ENCODE peak calls at places on chromosomes 11 and 22, in ten cellular contexts. One of them, this sample, is unnamed. For H3K4me1, the result is how much of the 10 kb centered on the place peaks cover.

GRCh38 chr11:62069374-62069773 is 54.4 kb upstream of the INCENP start:
- DNase-seq in A549: no peak
- DNase-seq in SK-N-SH: no peak
- DNase-seq in transverse colon: no peak
- DNase-seq in upper lobe of left lung: no peak
- DNase-seq in ovary: no peak
- DNase-seq in tibial nerve: no peak
- DNase-seq in sigmoid colon: peak
- DNase-seq in esophagus muscularis mucosa: no peak
- DNase-seq in K562: no peak
- DNase-seq in this sample: no peak

GRCh38 chr22:21963286-21963685 is 10.6 kb upstream of the PPM1F start:
- DNase-seq in A549: no peak
- DNase-seq in SK-N-SH: no peak
- DNase-seq in transverse colon: no peak
- DNase-seq in upper lobe of left lung: no peak
- DNase-seq in ovary: no peak
- DNase-seq in tibial nerve: no peak
- DNase-seq in sigmoid colon: no peak
- DNase-seq in esophagus muscularis mucosa: no peak
- DNase-seq in K562: no peak
- DNase-seq in this sample: no peak

GRCh38 chr11:100545970-100546369 is 141.1 kb upstream of the ARHGAP42 start:
- DNase-seq in A549: no peak
- DNase-seq in SK-N-SH: no peak
- DNase-seq in transverse colon: no peak
- DNase-seq in upper lobe of left lung: no peak
- DNase-seq in ovary: no peak
- DNase-seq in tibial nerve: no peak
- DNase-seq in sigmoid colon: no peak
- DNase-seq in esophagus muscularis mucosa: no peak
- DNase-seq in K562: no peak
- DNase-seq in this sample: no peak

GRCh38 chr22:45009881-45010531 is at the start of gene PHF21B:
- DNase-seq in A549: peak
- DNase-seq in SK-N-SH: peak
- DNase-seq in transverse colon: no peak
- DNase-seq in upper lobe of left lung: no peak
- DNase-seq in ovary: peak
- DNase-seq in tibial nerve: no peak
- DNase-seq in sigmoid colon: peak
- DNase-seq in esophagus muscularis mucosa: no peak
- DNase-seq in K562: peak
- DNase-seq in this sample: peak

GRCh38 chr11:133897331-133897650 is 52.0 kb upstream of the SPATA19 start:
- DNase-seq in A549: no peak
- DNase-seq in SK-N-SH: no peak
- DNase-seq in transverse colon: no peak
- DNase-seq in upper lobe of left lung: no peak
- DNase-seq in ovary: no peak
- DNase-seq in tibial nerve: no peak
- DNase-seq in sigmoid colon: peak
- DNase-seq in esophagus muscularis mucosa: no peak
- DNase-seq in K562: no peak
- DNase-seq in this sample: no peak

GRCh38 chr11:101446238-101446637 is 137.6 kb downstream of the TRPC6 start:
- DNase-seq in A549: no peak
- DNase-seq in SK-N-SH: no peak
- DNase-seq in transverse colon: no peak
- DNase-seq in upper lobe of left lung: no peak
- DNase-seq in ovary: no peak
- DNase-seq in tibial nerve: no peak
- DNase-seq in sigmoid colon: no peak
- DNase-seq in esophagus muscularis mucosa: no peak
- DNase-seq in K562: no peak
- DNase-seq in this sample: no peak

GRCh38 chr22:23300476-23300875 is 120.2 kb downstream of the BCR start:
- DNase-seq in A549: no peak
- DNase-seq in SK-N-SH: no peak
- DNase-seq in transverse colon: no peak
- DNase-seq in upper lobe of left lung: no peak
- DNase-seq in ovary: no peak
- DNase-seq in tibial nerve: no peak
- DNase-seq in sigmoid colon: no peak
- DNase-seq in esophagus muscularis mucosa: no peak
- DNase-seq in K562: no peak
- DNase-seq in this sample: no peak

GRCh38 chr11:15655552-15655951 is 540.8 kb downstream of the INSC start:
- DNase-seq in A549: no peak
- DNase-seq in SK-N-SH: no peak
- DNase-seq in transverse colon: peak
- DNase-seq in upper lobe of left lung: no peak
- DNase-seq in ovary: no peak
- DNase-seq in tibial nerve: no peak
- DNase-seq in sigmoid colon: no peak
- DNase-seq in esophagus muscularis mucosa: no peak
- DNase-seq in K562: no peak
- DNase-seq in this sample: no peak

GRCh38 chr22:22584722-22585121 is 25.7 kb upstream of the PRAME start:
- DNase-seq in A549: no peak
- DNase-seq in SK-N-SH: no peak
- DNase-seq in transverse colon: no peak
- DNase-seq in upper lobe of left lung: no peak
- DNase-seq in ovary: no peak
- DNase-seq in tibial nerve: no peak
- DNase-seq in sigmoid colon: no peak
- DNase-seq in esophagus muscularis mucosa: no peak
- DNase-seq in K562: no peak
- DNase-seq in this sample: no peak

GRCh38 chr11:12118940-12119339 is 8.6 kb downstream of the MICAL2 start:
- DNase-seq in A549: no peak
- DNase-seq in SK-N-SH: no peak
- DNase-seq in transverse colon: no peak
- DNase-seq in upper lobe of left lung: no peak
- DNase-seq in ovary: peak
- DNase-seq in tibial nerve: no peak
- DNase-seq in sigmoid colon: peak
- DNase-seq in esophagus muscularis mucosa: no peak
- DNase-seq in K562: no peak
- DNase-seq in this sample: no peak

GRCh38 chr11:112790286-112790685 is 170.9 kb upstream of the NCAM1 start:
- DNase-seq in A549: no peak
- DNase-seq in SK-N-SH: no peak
- DNase-seq in transverse colon: no peak
- DNase-seq in upper lobe of left lung: no peak
- DNase-seq in ovary: no peak
- DNase-seq in tibial nerve: no peak
- DNase-seq in sigmoid colon: no peak
- DNase-seq in esophagus muscularis mucosa: no peak
- DNase-seq in K562: no peak
- DNase-seq in this sample: no peak

GRCh38 chr11:9950462-9950861 is 286.6 kb downstream of the SWAP70 start:
- DNase-seq in A549: no peak
- DNase-seq in SK-N-SH: no peak
- DNase-seq in transverse colon: no peak
- DNase-seq in upper lobe of left lung: no peak
- DNase-seq in ovary: no peak
- DNase-seq in tibial nerve: no peak
- DNase-seq in sigmoid colon: no peak
- DNase-seq in esophagus muscularis mucosa: no peak
- DNase-seq in K562: no peak
- DNase-seq in this sample: no peak
- H3K4me1 ChIP-seq in A549: under half
- H3K4me1 ChIP-seq in SK-N-SH: under half
- H3K4me1 ChIP-seq in transverse colon: under half
- H3K4me1 ChIP-seq in upper lobe of left lung: under half
- H3K4me1 ChIP-seq in ovary: under half
- H3K4me1 ChIP-seq in tibial nerve: under half
- H3K4me1 ChIP-seq in sigmoid colon: under half
- H3K4me1 ChIP-seq in esophagus muscularis mucosa: under half
- H3K4me1 ChIP-seq in K562: under half
- H3K4me1 ChIP-seq in this sample: under half

DNA sequence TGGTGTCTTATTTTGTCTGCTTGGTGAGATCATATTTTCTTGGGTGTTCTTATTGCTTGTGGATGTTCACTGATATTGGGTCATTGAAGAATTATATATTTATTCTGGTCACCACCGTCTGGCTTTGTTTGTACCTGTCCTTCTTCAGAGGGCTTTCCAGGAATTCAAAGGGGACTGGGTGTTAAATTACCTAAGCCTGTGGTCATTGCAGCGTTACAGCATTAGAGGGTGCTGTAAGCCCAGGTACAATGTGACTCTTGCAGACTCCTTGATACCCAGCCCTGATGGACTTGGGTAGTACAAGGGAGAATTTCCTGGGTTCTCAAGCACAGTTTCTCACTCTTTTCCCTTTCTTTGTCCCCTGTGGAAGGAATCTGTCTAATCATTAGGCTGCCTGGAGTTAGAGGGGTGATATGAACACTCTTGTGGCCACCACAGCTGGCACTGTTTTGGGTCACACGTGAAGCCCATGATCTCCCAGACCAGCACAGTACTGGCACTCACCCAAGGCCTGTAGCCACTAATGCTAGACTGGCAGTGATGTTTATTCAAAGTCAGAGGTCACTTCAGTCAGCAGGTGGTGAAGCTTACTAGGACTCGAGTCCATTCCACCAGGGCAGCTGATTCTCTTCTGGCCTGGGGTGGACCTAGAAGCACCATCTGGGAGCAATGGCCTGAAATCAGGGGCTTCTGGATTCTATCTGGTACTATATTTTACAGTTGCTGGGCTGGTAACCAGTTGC is 56.1 kb upstream of the NARS2 start:
- DNase-seq in A549: no peak
- DNase-seq in SK-N-SH: no peak
- DNase-seq in transverse colon: no peak
- DNase-seq in upper lobe of left lung: no peak
- DNase-seq in ovary: no peak
- DNase-seq in tibial nerve: no peak
- DNase-seq in sigmoid colon: no peak
- DNase-seq in esophagus muscularis mucosa: no peak
- DNase-seq in K562: no peak
- DNase-seq in this sample: no peak
- TF ChIP-seq EP300 in A549: no peak
- TF ChIP-seq EP300 in SK-N-SH: no peak
- TF ChIP-seq EP300 in transverse colon: no peak
- TF ChIP-seq EP300 in upper lobe of left lung: no peak
- TF ChIP-seq EP300 in ovary: no peak
- TF ChIP-seq EP300 in tibial nerve: no peak
- TF ChIP-seq EP300 in sigmoid colon: no peak
- TF ChIP-seq EP300 in esophagus muscularis mucosa: no peak
- TF ChIP-seq EP300 in K562: no peak
- TF ChIP-seq EP300 in this sample: no peak

GRCh38 chr11:95776859-95777258 is 12.7 kb downstream of the FAM76B start:
- DNase-seq in A549: no peak
- DNase-seq in SK-N-SH: no peak
- DNase-seq in transverse colon: no peak
- DNase-seq in upper lobe of left lung: no peak
- DNase-seq in ovary: no peak
- DNase-seq in tibial nerve: no peak
- DNase-seq in sigmoid colon: no peak
- DNase-seq in esophagus muscularis mucosa: no peak
- DNase-seq in K562: no peak
- DNase-seq in this sample: no peak
- H3K27ac ChIP-seq in A549: no peak
- H3K27ac ChIP-seq in SK-N-SH: no peak
- H3K27ac ChIP-seq in transverse colon: no peak
- H3K27ac ChIP-seq in upper lobe of left lung: no peak
- H3K27ac ChIP-seq in ovary: no peak
- H3K27ac ChIP-seq in tibial nerve: peak
- H3K27ac ChIP-seq in sigmoid colon: no peak
- H3K27ac ChIP-seq in esophagus muscularis mucosa: no peak
- H3K27ac ChIP-seq in K562: no peak
- H3K27ac ChIP-seq in this sample: no peak

GRCh38 chr11:64450168-64450560 is 91.2 kb downstream of the RPS6KA4 start:
- DNase-seq in A549: no peak
- DNase-seq in SK-N-SH: no peak
- DNase-seq in transverse colon: no peak
- DNase-seq in upper lobe of left lung: no peak
- DNase-seq in ovary: no peak
- DNase-seq in tibial nerve: no peak
- DNase-seq in sigmoid colon: peak
- DNase-seq in esophagus muscularis mucosa: no peak
- DNase-seq in K562: no peak
- DNase-seq in this sample: no peak

GRCh38 chr11:64448599-64449380 is 89.8 kb downstream of the RPS6KA4 start:
- DNase-seq in A549: peak
- DNase-seq in SK-N-SH: peak
- DNase-seq in transverse colon: peak
- DNase-seq in upper lobe of left lung: peak
- DNase-seq in ovary: peak
- DNase-seq in tibial nerve: peak
- DNase-seq in sigmoid colon: peak
- DNase-seq in esophagus muscularis mucosa: no peak
- DNase-seq in K562: peak
- DNase-seq in this sample: peak

GRCh38 chr11:64447717-64448598 is 89.0 kb downstream of the RPS6KA4 start:
- DNase-seq in A549: no peak
- DNase-seq in SK-N-SH: peak
- DNase-seq in transverse colon: peak
- DNase-seq in upper lobe of left lung: peak
- DNase-seq in ovary: peak
- DNase-seq in tibial nerve: peak
- DNase-seq in sigmoid colon: peak
- DNase-seq in esophagus muscularis mucosa: no peak
- DNase-seq in K562: no peak
- DNase-seq in this sample: peak

GRCh38 chr11:64451856-64452255 is 92.9 kb downstream of the RPS6KA4 start:
- DNase-seq in A549: no peak
- DNase-seq in SK-N-SH: no peak
- DNase-seq in transverse colon: no peak
- DNase-seq in upper lobe of left lung: no peak
- DNase-seq in ovary: peak
- DNase-seq in tibial nerve: no peak
- DNase-seq in sigmoid colon: peak
- DNase-seq in esophagus muscularis mucosa: no peak
- DNase-seq in K562: no peak
- DNase-seq in this sample: no peak

DNA sequence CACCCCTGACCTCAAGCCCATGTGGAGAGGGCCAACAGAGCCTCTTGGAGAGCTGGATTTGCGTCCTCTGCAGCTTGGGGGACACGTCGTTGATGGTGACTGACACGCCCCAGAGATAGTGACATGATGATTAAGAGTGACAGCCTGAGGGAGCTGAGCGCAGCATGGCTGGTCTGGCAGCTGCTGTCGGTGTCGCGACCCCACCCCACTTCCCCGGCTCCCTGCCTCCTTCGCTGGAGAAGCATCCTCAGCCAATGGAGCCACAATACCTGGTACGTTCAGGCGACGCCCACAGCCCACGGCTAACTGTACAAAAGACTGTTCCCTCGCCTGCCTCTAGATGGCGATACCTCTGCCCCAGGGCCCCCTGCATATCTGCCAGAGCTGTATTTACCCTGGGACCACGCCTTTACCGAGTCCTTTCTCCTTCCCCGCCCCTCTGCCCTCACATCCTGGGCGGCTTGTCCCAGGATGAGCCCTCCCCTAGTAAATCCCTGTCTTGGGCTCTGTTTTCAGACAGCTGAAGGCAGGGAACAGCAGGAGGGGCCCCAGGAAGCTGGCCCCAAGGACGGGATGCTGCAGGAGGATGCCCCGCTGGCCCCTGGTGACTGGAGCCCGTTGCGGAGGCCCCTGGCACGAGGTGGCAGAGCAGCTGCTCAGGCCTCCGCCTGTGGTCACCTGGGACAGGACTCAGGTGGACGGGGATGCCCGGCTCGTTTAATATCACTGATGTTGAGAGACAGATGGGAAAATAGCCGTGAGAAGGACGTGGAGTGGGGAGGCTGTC is 90.6 kb downstream of the RPS6KA4 start:
- DNase-seq in A549: peak
- DNase-seq in SK-N-SH: peak
- DNase-seq in transverse colon: peak
- DNase-seq in upper lobe of left lung: peak
- DNase-seq in ovary: peak
- DNase-seq in tibial nerve: peak
- DNase-seq in sigmoid colon: peak
- DNase-seq in esophagus muscularis mucosa: no peak
- DNase-seq in K562: peak
- DNase-seq in this sample: peak
- H3K4me1 ChIP-seq in A549: under half
- H3K4me1 ChIP-seq in SK-N-SH: under half
- H3K4me1 ChIP-seq in transverse colon: under half
- H3K4me1 ChIP-seq in upper lobe of left lung: under half
- H3K4me1 ChIP-seq in ovary: under half
- H3K4me1 ChIP-seq in tibial nerve: under half
- H3K4me1 ChIP-seq in sigmoid colon: under half
- H3K4me1 ChIP-seq in esophagus muscularis mucosa: under half
- H3K4me1 ChIP-seq in K562: under half
- H3K4me1 ChIP-seq in this sample: under half